ENCODE peak calls at places on chromosomes 12 and 14, in four cellular contexts. H, P, R and T are unnamed samples.

GRCh38 chr14:69636051-69636639 is 24.7 kb downstream of the SUSD6 start:
- ATAC-seq in H (peak; percentile 71), P (no peak), R (no peak), T (peak; percentile 71)

GRCh38 chr14:24058951-24059475 is 7.2 kb downstream of the CARMIL3 start:
- ATAC-seq in H (no peak), P (no peak), R (no peak), T (no peak)

GRCh38 chr12:26340649-26341048 is 145.3 kb downstream of the SSPN start:
- ATAC-seq in H (peak; percentile 37), P (no peak), R (no peak), T (peak; percentile 38)

GRCh38 chr14:104927901-104928300 is 3.2 kb downstream of the PLD4 start:
- ATAC-seq in H (no peak), P (no peak), R (no peak), T (no peak)

GRCh38 chr12:107309020-107309419 is 215.7 kb upstream of the CRY1 start:
- ATAC-seq in H (peak; percentile 64), P (no peak), R (no peak), T (no peak)

GRCh38 chr12:14416658-14417057 is 51.2 kb downstream of the ATF7IP start:
- ATAC-seq in H (peak; percentile 75), P (peak; percentile 82), R (no peak), T (peak; percentile 69)

GRCh38 chr12:55365086-55365485 is 2.3 kb downstream of the OR6C75 start:
- ATAC-seq in H (no peak), P (no peak), R (no peak), T (no peak)

GRCh38 chr14:65137648-65138317 is 35.5 kb upstream of the MAX start:
- ATAC-seq in H (no peak), P (no peak), R (no peak), T (no peak)

GRCh38 chr14:72545411-72546311 is 348.2 kb downstream of the DPF3 start:
- ATAC-seq in H (no peak), P (peak; percentile 60), R (peak; percentile 93), T (no peak)

GRCh38 chr14:62002636-62003035 is 240.4 kb downstream of the SNAPC1 start:
- ATAC-seq in H (peak; percentile 85), P (no peak), R (peak; percentile 48), T (peak; percentile 86)

GRCh38 chr12:15837141-15837781 is 44.9 kb upstream of the STRAP start:
- ATAC-seq in H (no peak), P (no peak), R (no peak), T (no peak)

GRCh38 chr14:54348001-54348611 is 48.7 kb upstream of the CDKN3 start:
- ATAC-seq in H (peak; percentile 56), P (peak; percentile 56), R (peak; percentile 70), T (no peak)

GRCh38 chr12:86663173-86663572 is 407.0 kb upstream of the MGAT4C start:
- ATAC-seq in H (no peak), P (no peak), R (no peak), T (no peak)

GRCh38 chr14:54627325-54627717 is 60.4 kb downstream of the SAMD4A start:
- ATAC-seq in H (peak; percentile 42), P (peak; percentile 34), R (no peak), T (peak; percentile 11)

GRCh38 chr12:43978546-43978945 is 142.7 kb downstream of the TMEM117 start:
- ATAC-seq in H (no peak), P (no peak), R (no peak), T (no peak)

GRCh38 chr14:75995372-75996041 is 9.9 kb downstream of the IFT43 start:
- ATAC-seq in H (no peak), P (peak; percentile 77), R (no peak), T (no peak)

GRCh38 chr14:69014829-69015259 is 35.7 kb upstream of the ACTN1 start:
- ATAC-seq in H (no peak), P (no peak), R (peak; percentile 39), T (no peak)